ENCODE peak calls at places on chromosome 20, in eight cellular contexts. P is dorsolateral prefrontal cortex, K is upper lobe of right lung, I is colonic mucosa, E is GM23248, C is IMR-90, V is AG09309, R is Peyer's patch. L is an unnamed sample.

GRCh38 chr20:483791-484644 is 21.7 kb upstream of the TBC1D20 start:
- DNase-seq in C (no peak), K (no peak), I (no peak), V (no peak), R (no peak), P (no peak), E (no peak), L (no peak)

GRCh38 chr20:478949-479429 is 16.7 kb upstream of the TBC1D20 start:
- DNase-seq in V (no peak), K (no peak), I (peak), P (no peak), R (no peak), C (peak), E (peak), L (no peak)

GRCh38 chr20:13900506-13900905 is 89.9 kb downstream of the SEL1L2 start:
- DNase-seq in R (no peak), I (no peak), V (no peak), C (no peak), K (no peak), P (no peak), E (no peak), L (no peak)

GRCh38 chr20:6420336-6420735 is 297.5 kb upstream of the FERMT1 start:
- DNase-seq in K (no peak), E (no peak), I (no peak), P (no peak), C (peak), R (no peak), V (no peak), L (no peak)

GRCh38 chr20:41654292-41654691 is 36.1 kb upstream of the CHD6 start:
- DNase-seq in C (no peak), P (no peak), V (no peak), E (no peak), R (no peak), I (no peak), K (no peak), L (no peak)

GRCh38 chr20:38800882-38801281 is 4.6 kb upstream of the PPP1R16B start:
- DNase-seq in K (no peak), P (no peak), I (no peak), E (no peak), C (no peak), V (no peak), R (no peak), L (no peak)

GRCh38 chr20:19070681-19071441 is 141.6 kb upstream of the SLC24A3 start:
- DNase-seq in K (no peak), E (no peak), I (no peak), V (no peak), C (no peak), R (no peak), P (no peak), L (no peak)

GRCh38 chr20:14189794-14190402 is 147.5 kb downstream of the FLRT3 start:
- DNase-seq in P (no peak), E (peak), C (peak), I (peak), R (no peak), K (no peak), V (peak), L (no peak)

GRCh38 chr20:33697129-33697528 is 10.9 kb upstream of the E2F1 start:
- DNase-seq in K (no peak), V (no peak), E (peak), I (no peak), P (peak), C (peak), R (no peak), L (no peak)

GRCh38 chr20:2688041-2688591 is 4.5 kb upstream of the EBF4 start:
- DNase-seq in V (no peak), C (peak), P (peak), E (peak), I (peak), R (peak), K (peak), L (no peak)

GRCh38 chr20:29762620-29763019 is 1494.8 kb upstream of the DEFB115 start:
- DNase-seq in R (no peak), K (no peak), I (no peak), P (no peak), V (no peak), C (no peak), E (no peak), L (no peak)

DNA sequence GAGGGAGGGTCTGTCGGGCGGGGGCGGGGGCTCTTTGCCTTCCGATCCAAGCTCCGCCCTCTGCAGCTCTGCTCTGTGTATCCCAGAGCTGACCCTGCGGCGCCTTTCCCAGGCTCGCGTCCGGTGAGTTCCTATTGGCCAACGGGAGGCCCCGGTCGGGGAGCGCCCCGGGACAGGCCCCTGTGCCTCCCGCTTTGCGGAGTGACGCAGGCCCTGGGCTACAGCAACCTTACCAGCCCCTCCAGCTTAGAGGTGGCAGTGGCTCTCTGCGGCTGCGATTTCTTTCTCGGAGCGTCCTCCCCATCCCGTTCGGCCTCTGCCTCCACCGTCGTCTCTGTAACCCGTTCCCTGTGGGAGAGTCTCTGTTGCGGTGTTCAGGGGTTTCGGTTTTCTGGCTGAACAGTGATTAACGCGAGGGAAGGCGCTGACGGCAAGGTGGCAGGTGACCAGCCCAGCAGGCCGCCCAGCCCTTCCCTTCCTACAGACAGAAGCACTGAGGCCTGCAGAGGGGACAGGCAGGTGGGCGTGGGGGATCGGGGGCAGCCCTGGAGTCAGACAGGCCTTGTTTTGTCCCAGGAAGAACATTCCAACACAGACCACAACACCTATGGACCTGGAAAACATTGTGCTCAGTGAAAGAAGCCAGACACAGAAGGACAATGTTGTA is 18.1 kb upstream of the CEBPB start:
- DNase-seq in C (peak), P (no peak), K (peak), I (peak), R (peak), E (peak), V (no peak), L (no peak)
- H3K4me3 ChIP-seq in C (peak), P (peak), K (peak), I (peak), R (peak), E (peak), V (peak), L (peak)

GRCh38 chr20:64258071-64258823 is 2.7 kb downstream of the PCMTD2 start:
- DNase-seq in C (no peak), K (no peak), E (no peak), P (no peak), R (no peak), I (no peak), V (no peak), L (no peak)

GRCh38 chr20:64254571-64255360 is 782 bp upstream of the PCMTD2 start:
- DNase-seq in K (no peak), E (no peak), C (no peak), V (no peak), R (peak), I (no peak), P (no peak), L (no peak)

GRCh38 chr20:64256282-64256947 is 867 bp downstream of the PCMTD2 start:
- DNase-seq in E (peak), V (no peak), C (peak), I (no peak), P (no peak), R (peak), K (no peak), L (no peak)

GRCh38 chr20:64255361-64256281 is at the start of gene PCMTD2:
- DNase-seq in V (no peak), R (peak), C (peak), E (peak), I (peak), K (peak), P (peak), L (no peak)

DNA sequence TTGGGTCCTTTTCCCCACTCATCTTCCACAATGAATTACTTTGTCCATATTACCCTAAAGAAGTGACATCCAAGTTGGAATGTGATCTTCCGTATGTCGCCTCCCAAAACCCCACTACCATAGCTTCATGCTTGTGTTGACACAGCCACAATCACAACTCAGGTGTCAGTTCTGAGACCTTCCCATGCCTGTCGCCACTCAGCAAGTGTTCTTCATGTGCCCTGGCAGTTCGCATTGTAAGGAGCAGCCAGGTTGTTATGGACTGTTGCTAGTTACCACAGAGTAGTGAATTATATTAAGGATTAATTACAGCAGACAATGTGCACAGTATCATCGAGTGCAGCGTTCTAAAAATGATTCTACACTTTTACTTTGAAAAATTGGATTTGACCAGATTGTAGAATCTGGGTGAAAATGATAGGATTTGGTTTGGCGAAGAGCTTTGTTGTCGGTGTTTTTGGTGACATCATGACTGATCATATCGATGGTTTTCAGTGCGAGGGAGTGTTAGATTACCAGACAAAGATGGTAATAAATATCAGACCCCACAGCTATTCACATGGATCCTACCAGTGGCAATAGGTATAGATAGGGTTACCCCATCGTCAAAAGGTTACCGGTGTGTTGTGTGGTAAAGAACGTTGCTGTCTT is 1.7 kb downstream of the PCMTD2 start:
- DNase-seq in P (no peak), E (no peak), K (no peak), R (no peak), V (no peak), I (no peak), C (no peak), L (no peak)
- H3K4me3 ChIP-seq in P (peak), E (peak), K (peak), R (no peak), V (no peak), I (no peak), C (no peak), L (no peak)

DNA sequence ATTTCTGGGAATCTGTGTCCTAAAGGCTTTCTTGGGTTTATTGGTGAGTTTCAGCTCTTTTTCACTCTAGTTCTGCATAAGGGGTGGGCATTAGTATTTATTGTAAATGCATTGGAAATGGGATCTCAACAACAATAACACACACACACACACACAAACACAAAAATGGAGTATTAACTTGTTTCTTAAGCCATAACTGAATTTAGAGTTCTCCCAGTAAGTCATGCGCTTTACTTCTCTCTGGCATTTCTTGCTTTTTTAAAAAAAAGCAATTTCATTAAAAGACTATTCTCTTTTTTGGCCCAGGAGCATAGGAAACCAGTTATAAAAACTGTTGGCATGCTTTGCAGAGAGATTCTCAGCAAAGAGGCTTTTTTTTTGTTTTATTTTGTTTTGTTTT is 128.7 kb downstream of the BCAS1 start:
- DNase-seq in K (no peak), V (no peak), R (no peak), E (no peak), P (no peak), I (no peak), C (no peak), L (no peak)
- H3K4me3 ChIP-seq in K (no peak), V (no peak), R (no peak), E (no peak), P (no peak), I (no peak), C (no peak), L (no peak)

DNA sequence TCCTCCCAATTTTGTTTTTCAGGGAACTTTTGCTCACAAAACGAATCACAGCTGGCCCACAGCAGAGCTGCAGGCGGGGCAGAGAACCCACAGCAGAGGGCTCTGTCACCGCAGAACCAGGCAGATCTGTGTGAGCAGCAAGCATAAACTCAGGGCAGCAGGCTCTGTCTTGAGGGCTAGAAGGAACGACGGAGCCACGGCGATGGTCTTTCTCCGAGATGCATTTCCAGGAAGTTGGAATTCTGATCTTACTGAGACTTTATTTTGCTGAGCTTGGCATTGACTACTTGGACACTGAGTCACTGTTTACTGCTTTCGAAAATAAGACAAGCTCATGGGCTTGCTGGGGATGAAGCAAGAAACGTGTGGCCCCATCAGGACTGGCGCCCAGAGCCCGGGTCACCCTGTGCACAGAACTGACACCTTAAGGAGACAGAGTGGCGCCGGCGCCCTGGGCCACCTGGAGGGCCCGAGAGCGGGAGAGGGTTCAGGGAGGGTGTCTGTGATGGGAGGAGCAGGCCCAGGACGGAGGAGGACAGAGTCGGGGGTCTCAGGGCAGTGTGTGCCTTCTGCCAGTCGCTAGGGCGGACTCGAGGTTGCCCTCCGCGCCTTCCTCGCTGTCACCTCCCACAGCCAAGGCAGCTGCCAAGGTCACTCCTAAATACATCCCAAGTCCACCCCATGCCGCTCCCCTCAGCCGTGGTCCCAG is 106.2 kb upstream of the NXT1 start:
- DNase-seq in R (no peak), V (no peak), K (peak), E (peak), P (no peak), I (no peak), C (no peak), L (no peak)
- H3K4me3 ChIP-seq in R (no peak), V (no peak), K (no peak), E (peak), P (no peak), I (no peak), C (no peak), L (no peak)

GRCh38 chr20:4013041-4013440 is 2.3 kb downstream of the RNF24 start:
- DNase-seq in E (no peak), V (no peak), C (no peak), I (no peak), K (no peak), P (no peak), R (no peak), L (no peak)

GRCh38 chr20:4018015-4018748 is 2.8 kb upstream of the RNF24 start:
- DNase-seq in C (no peak), K (no peak), P (no peak), I (no peak), R (no peak), E (peak), V (no peak), L (no peak)

GRCh38 chr20:4014031-4014474 is 1.3 kb downstream of the RNF24 start:
- DNase-seq in V (peak), I (peak), E (peak), K (no peak), C (peak), R (peak), P (no peak), L (peak)

GRCh38 chr20:4017051-4017702 is 1.8 kb upstream of the RNF24 start:
- DNase-seq in V (no peak), C (no peak), K (no peak), I (no peak), P (no peak), E (no peak), R (no peak), L (no peak)

DNA sequence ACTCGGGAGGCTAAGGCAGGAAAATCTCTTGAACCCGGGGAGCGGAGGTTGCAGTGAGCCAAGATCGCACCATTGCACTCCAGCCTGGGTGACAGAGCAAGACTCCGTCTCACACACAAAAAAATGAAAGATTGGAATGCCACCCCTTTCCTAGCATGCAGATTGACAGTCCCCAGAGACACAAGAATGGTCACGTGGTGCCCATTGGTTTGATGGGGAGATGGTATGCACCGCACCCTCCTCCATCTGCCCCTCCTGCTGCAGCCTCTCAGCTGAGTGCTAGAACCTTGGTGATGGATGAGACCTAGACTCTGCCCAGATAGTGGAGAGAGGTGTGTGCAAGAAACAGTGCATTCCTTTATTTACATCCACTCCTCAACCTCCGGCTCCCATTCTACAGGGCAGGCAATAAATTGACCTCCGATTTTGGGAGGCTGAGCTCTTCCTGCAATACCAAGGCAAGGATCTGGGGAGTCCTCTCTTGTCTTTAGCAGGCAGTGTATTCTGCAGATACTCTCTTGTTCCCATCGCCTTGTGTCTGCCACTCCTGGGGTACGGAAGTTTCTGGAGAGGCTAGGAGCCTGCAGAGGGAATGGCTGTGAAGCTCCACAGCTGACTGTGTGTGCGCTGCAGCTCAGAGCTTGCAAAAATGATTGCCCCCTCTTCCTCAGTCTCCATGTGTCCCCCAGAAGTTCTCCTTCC is 1.1 kb upstream of the RNF24 start:
- DNase-seq in I (no peak), E (no peak), R (no peak), C (no peak), V (no peak), K (no peak), P (no peak), L (no peak)
- H3K4me3 ChIP-seq in I (no peak), E (no peak), R (no peak), C (no peak), V (no peak), K (no peak), P (no peak), L (no peak)

GRCh38 chr20:62830251-62830650 is 13.4 kb downstream of the COL9A3 start:
- DNase-seq in K (no peak), P (no peak), V (no peak), R (no peak), E (no peak), I (no peak), C (no peak), L (no peak)

GRCh38 chr20:62830821-62831220 is 14.0 kb downstream of the COL9A3 start:
- DNase-seq in I (no peak), E (no peak), K (no peak), C (no peak), P (no peak), V (no peak), R (no peak), L (no peak)

GRCh38 chr20:62832212-62832922 is 15.5 kb downstream of the COL9A3 start:
- DNase-seq in C (no peak), I (peak), E (peak), P (no peak), V (no peak), K (no peak), R (peak), L (no peak)

GRCh38 chr20:62831854-62832211 is 15.0 kb downstream of the COL9A3 start:
- DNase-seq in K (no peak), I (no peak), V (no peak), P (no peak), C (no peak), E (no peak), R (no peak), L (no peak)

DNA sequence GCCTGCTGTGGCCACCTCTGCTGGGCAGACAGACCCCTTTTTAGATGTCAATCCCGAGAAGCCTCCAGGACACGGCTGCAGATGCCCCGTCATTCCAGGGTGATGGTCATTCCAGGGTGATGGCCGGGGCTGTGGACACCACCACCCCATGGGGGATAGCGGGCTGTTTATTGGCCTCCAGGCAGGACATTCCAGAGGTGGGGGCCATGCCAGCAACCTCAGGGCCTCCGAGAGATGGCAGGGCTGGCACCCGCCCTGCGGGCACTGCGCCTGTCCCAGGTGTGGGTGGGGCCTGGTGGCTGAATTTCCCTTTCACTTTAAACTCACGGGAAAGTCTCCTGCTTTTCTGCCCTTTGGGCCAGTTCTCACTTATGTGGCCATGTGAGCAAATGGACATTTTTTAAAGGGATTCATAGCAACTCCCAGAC is 14.5 kb downstream of the COL9A3 start:
- DNase-seq in R (peak), K (no peak), P (no peak), V (no peak), C (no peak), E (no peak), I (peak), L (no peak)
- H3K4me3 ChIP-seq in R (no peak), K (no peak), P (no peak), V (no peak), C (no peak), E (no peak), I (no peak), L (no peak)

GRCh38 chr20:49483706-49484101 is 1.2 kb upstream of the KCNB1 start:
- DNase-seq in P (no peak), K (no peak), V (no peak), R (no peak), E (no peak), C (no peak), I (no peak), L (no peak)
- H3K4me3 ChIP-seq in P (peak), K (no peak), V (no peak), R (no peak), E (peak), C (no peak), I (no peak), L (peak)